ENCODE peak calls at places on chromosome 18, in eight cellular contexts. One of them, this sample, is unnamed.

GRCh38 chr18:24837065-24837464 is 376.6 kb downstream of the HRH4 start:
- DNase-seq in bronchial epithelial cell: peak; percentile 4
- DNase-seq in AG10803: peak; percentile 92
- DNase-seq in endodermal cell: no peak
- DNase-seq in Peyer's patch: no peak
- DNase-seq in fibroblast of pulmonary artery: no peak
- DNase-seq in cardiac fibroblast: no peak
- DNase-seq in thoracic aorta: no peak
- DNase-seq in this sample: no peak

GRCh38 chr18:10449396-10449795 is 5.0 kb upstream of the APCDD1 start:
- DNase-seq in bronchial epithelial cell: no peak
- DNase-seq in AG10803: no peak
- DNase-seq in endodermal cell: no peak
- DNase-seq in Peyer's patch: no peak
- DNase-seq in fibroblast of pulmonary artery: no peak
- DNase-seq in cardiac fibroblast: no peak
- DNase-seq in thoracic aorta: no peak
- DNase-seq in this sample: no peak

GRCh38 chr18:72830109-72830508 is 37.7 kb downstream of the NETO1 start:
- DNase-seq in bronchial epithelial cell: no peak
- DNase-seq in AG10803: peak; percentile 1
- DNase-seq in endodermal cell: peak; percentile 91
- DNase-seq in Peyer's patch: no peak
- DNase-seq in fibroblast of pulmonary artery: peak; percentile 1
- DNase-seq in cardiac fibroblast: no peak
- DNase-seq in thoracic aorta: no peak
- DNase-seq in this sample: no peak

GRCh38 chr18:38909972-38910371 is 1344.4 kb upstream of the CELF4 start:
- DNase-seq in bronchial epithelial cell: peak; percentile 56
- DNase-seq in AG10803: no peak
- DNase-seq in endodermal cell: no peak
- DNase-seq in Peyer's patch: no peak
- DNase-seq in fibroblast of pulmonary artery: no peak
- DNase-seq in cardiac fibroblast: no peak
- DNase-seq in thoracic aorta: no peak
- DNase-seq in this sample: no peak

GRCh38 chr18:29531746-29532145 is 1354.8 kb upstream of the CDH2 start:
- DNase-seq in bronchial epithelial cell: no peak
- DNase-seq in AG10803: no peak
- DNase-seq in endodermal cell: no peak
- DNase-seq in Peyer's patch: no peak
- DNase-seq in fibroblast of pulmonary artery: no peak
- DNase-seq in cardiac fibroblast: peak; percentile 11
- DNase-seq in thoracic aorta: no peak
- DNase-seq in this sample: no peak

GRCh38 chr18:49874238-49874637 is 60.9 kb upstream of the ACAA2 start:
- DNase-seq in bronchial epithelial cell: peak; percentile 92
- DNase-seq in AG10803: no peak
- DNase-seq in endodermal cell: no peak
- DNase-seq in Peyer's patch: no peak
- DNase-seq in fibroblast of pulmonary artery: no peak
- DNase-seq in cardiac fibroblast: no peak
- DNase-seq in thoracic aorta: no peak
- DNase-seq in this sample: no peak

GRCh38 chr18:36321636-36322407 is 24.3 kb downstream of the FHOD3 start:
- DNase-seq in bronchial epithelial cell: peak; percentile 70
- DNase-seq in AG10803: peak; percentile 46
- DNase-seq in endodermal cell: peak; percentile 39
- DNase-seq in Peyer's patch: no peak
- DNase-seq in fibroblast of pulmonary artery: peak; percentile 60
- DNase-seq in cardiac fibroblast: peak; percentile 71
- DNase-seq in thoracic aorta: no peak
- DNase-seq in this sample: no peak

GRCh38 chr18:961644-962355 is 57.1 kb downstream of the ADCYAP1 start:
- DNase-seq in bronchial epithelial cell: peak; percentile 27
- DNase-seq in AG10803: peak; percentile 45
- DNase-seq in endodermal cell: peak; percentile 84
- DNase-seq in Peyer's patch: no peak
- DNase-seq in fibroblast of pulmonary artery: peak; percentile 74
- DNase-seq in cardiac fibroblast: peak; percentile 65
- DNase-seq in thoracic aorta: no peak
- DNase-seq in this sample: no peak

GRCh38 chr18:61435064-61435652 is 101.9 kb downstream of the CDH20 start:
- DNase-seq in bronchial epithelial cell: peak; percentile 18
- DNase-seq in AG10803: peak; percentile 8
- DNase-seq in endodermal cell: peak; percentile 55
- DNase-seq in Peyer's patch: no peak
- DNase-seq in fibroblast of pulmonary artery: peak; percentile 11
- DNase-seq in cardiac fibroblast: peak; percentile 33
- DNase-seq in thoracic aorta: no peak
- DNase-seq in this sample: no peak

GRCh38 chr18:60277855-60278480 is 94.6 kb downstream of the MC4R start:
- DNase-seq in bronchial epithelial cell: peak; percentile 40
- DNase-seq in AG10803: peak; percentile 13
- DNase-seq in endodermal cell: no peak
- DNase-seq in Peyer's patch: no peak
- DNase-seq in fibroblast of pulmonary artery: peak; percentile 62
- DNase-seq in cardiac fibroblast: peak; percentile 17
- DNase-seq in thoracic aorta: no peak
- DNase-seq in this sample: no peak

GRCh38 chr18:67926929-67927864 is 410.7 kb upstream of the DSEL start:
- DNase-seq in bronchial epithelial cell: no peak
- DNase-seq in AG10803: peak; percentile 55
- DNase-seq in endodermal cell: no peak
- DNase-seq in Peyer's patch: no peak
- DNase-seq in fibroblast of pulmonary artery: no peak
- DNase-seq in cardiac fibroblast: no peak
- DNase-seq in thoracic aorta: no peak
- DNase-seq in this sample: no peak

GRCh38 chr18:46569211-46569610 is 87.8 kb downstream of the LOXHD1 start:
- DNase-seq in bronchial epithelial cell: no peak
- DNase-seq in AG10803: no peak
- DNase-seq in endodermal cell: no peak
- DNase-seq in Peyer's patch: no peak
- DNase-seq in fibroblast of pulmonary artery: no peak
- DNase-seq in cardiac fibroblast: no peak
- DNase-seq in thoracic aorta: no peak
- DNase-seq in this sample: no peak

GRCh38 chr18:41771971-41772370 is 183.1 kb upstream of the PIK3C3 start:
- DNase-seq in bronchial epithelial cell: no peak
- DNase-seq in AG10803: no peak
- DNase-seq in endodermal cell: no peak
- DNase-seq in Peyer's patch: no peak
- DNase-seq in fibroblast of pulmonary artery: no peak
- DNase-seq in cardiac fibroblast: no peak
- DNase-seq in thoracic aorta: no peak
- DNase-seq in this sample: no peak

GRCh38 chr18:2961828-2962227 is 51.1 kb downstream of the LPIN2 start:
- DNase-seq in bronchial epithelial cell: no peak
- DNase-seq in AG10803: peak; percentile 62
- DNase-seq in endodermal cell: no peak
- DNase-seq in Peyer's patch: peak; percentile 51
- DNase-seq in fibroblast of pulmonary artery: no peak
- DNase-seq in cardiac fibroblast: peak; percentile 16
- DNase-seq in thoracic aorta: no peak
- DNase-seq in this sample: no peak

GRCh38 chr18:62485684-62486083 is 37.1 kb upstream of the ZCCHC2 start:
- DNase-seq in bronchial epithelial cell: peak; percentile 98
- DNase-seq in AG10803: peak; percentile 62
- DNase-seq in endodermal cell: no peak
- DNase-seq in Peyer's patch: no peak
- DNase-seq in fibroblast of pulmonary artery: peak; percentile 83
- DNase-seq in cardiac fibroblast: peak; percentile 90
- DNase-seq in thoracic aorta: no peak
- DNase-seq in this sample: no peak

GRCh38 chr18:61596296-61596695 is 263.1 kb downstream of the CDH20 start:
- DNase-seq in bronchial epithelial cell: no peak
- DNase-seq in AG10803: peak; percentile 84
- DNase-seq in endodermal cell: no peak
- DNase-seq in Peyer's patch: no peak
- DNase-seq in fibroblast of pulmonary artery: peak; percentile 59
- DNase-seq in cardiac fibroblast: peak; percentile 66
- DNase-seq in thoracic aorta: no peak
- DNase-seq in this sample: no peak

GRCh38 chr18:51523671-51524070 is 326.2 kb upstream of the MEX3C start:
- DNase-seq in bronchial epithelial cell: peak; percentile 59
- DNase-seq in AG10803: no peak
- DNase-seq in endodermal cell: no peak
- DNase-seq in Peyer's patch: no peak
- DNase-seq in fibroblast of pulmonary artery: no peak
- DNase-seq in cardiac fibroblast: no peak
- DNase-seq in thoracic aorta: no peak
- DNase-seq in this sample: no peak

GRCh38 chr18:32576296-32576916 is 105.7 kb upstream of the GAREM1 start:
- DNase-seq in bronchial epithelial cell: peak; percentile 9
- DNase-seq in AG10803: no peak
- DNase-seq in endodermal cell: peak; percentile 74
- DNase-seq in Peyer's patch: no peak
- DNase-seq in fibroblast of pulmonary artery: peak; percentile 36
- DNase-seq in cardiac fibroblast: peak; percentile 6
- DNase-seq in thoracic aorta: no peak
- DNase-seq in this sample: no peak
- TF ChIP-seq CTCF in bronchial epithelial cell: peak; percentile 16
- TF ChIP-seq CTCF in AG10803: peak; percentile 31
- TF ChIP-seq CTCF in endodermal cell: peak; percentile 83
- TF ChIP-seq CTCF in Peyer's patch: no peak
- TF ChIP-seq CTCF in fibroblast of pulmonary artery: peak; percentile 50
- TF ChIP-seq CTCF in cardiac fibroblast: peak; percentile 33
- TF ChIP-seq CTCF in thoracic aorta: peak; percentile 16
- TF ChIP-seq CTCF in this sample: peak; percentile 36

GRCh38 chr18:79199691-79200374 is 130.6 kb downstream of the ATP9B start:
- DNase-seq in bronchial epithelial cell: peak; percentile 55
- DNase-seq in AG10803: peak; percentile 60
- DNase-seq in endodermal cell: no peak
- DNase-seq in Peyer's patch: no peak
- DNase-seq in fibroblast of pulmonary artery: peak; percentile 46
- DNase-seq in cardiac fibroblast: peak; percentile 12
- DNase-seq in thoracic aorta: no peak
- DNase-seq in this sample: no peak
- TF ChIP-seq CTCF in bronchial epithelial cell: no peak
- TF ChIP-seq CTCF in AG10803: peak; percentile 39
- TF ChIP-seq CTCF in endodermal cell: no peak
- TF ChIP-seq CTCF in Peyer's patch: no peak
- TF ChIP-seq CTCF in fibroblast of pulmonary artery: no peak
- TF ChIP-seq CTCF in cardiac fibroblast: no peak
- TF ChIP-seq CTCF in thoracic aorta: no peak
- TF ChIP-seq CTCF in this sample: no peak

DNA sequence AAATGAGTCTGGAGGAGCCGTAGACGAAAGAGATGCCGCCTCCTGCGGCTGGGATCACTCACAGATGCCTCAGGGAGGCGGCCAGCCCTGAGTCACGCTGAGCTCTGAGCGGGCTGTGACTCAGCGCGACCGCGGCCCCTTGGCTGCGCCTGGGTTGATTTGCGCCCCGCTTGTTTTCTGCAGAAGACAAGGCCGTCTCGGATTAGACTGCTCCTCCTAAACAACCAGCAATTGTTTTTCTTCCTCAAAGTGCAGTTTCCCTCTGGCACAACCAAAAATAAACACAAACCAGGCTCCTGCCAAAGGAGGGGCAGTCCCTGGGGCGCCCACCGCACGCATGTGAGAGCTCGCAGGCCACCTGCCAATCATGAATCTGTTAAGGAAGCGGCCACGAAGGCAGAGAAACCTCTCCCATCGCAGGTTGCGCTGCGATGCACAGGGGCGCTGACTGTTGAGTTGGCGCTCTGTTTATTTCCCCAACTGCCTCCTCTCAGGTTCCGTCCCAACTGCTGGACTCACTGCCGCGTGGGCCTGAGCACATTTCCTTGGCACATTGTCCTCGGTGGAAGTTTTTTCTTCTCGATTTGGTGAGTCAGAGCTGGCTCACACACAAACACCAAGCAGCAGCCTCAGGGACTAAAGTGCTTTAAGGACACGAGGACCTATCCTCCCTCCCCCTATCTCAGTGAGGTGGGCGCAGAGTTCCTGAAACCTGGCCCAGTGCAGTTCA is 85.2 kb upstream of the NDUFV2 start:
- DNase-seq in bronchial epithelial cell: peak; percentile 89
- DNase-seq in AG10803: peak; percentile 89
- DNase-seq in endodermal cell: peak; percentile 90
- DNase-seq in Peyer's patch: peak; percentile 38
- DNase-seq in fibroblast of pulmonary artery: peak; percentile 88
- DNase-seq in cardiac fibroblast: peak; percentile 95
- DNase-seq in thoracic aorta: peak; percentile 35
- DNase-seq in this sample: peak; percentile 93
- TF ChIP-seq CTCF in bronchial epithelial cell: peak; percentile 12
- TF ChIP-seq CTCF in AG10803: no peak
- TF ChIP-seq CTCF in endodermal cell: no peak
- TF ChIP-seq CTCF in Peyer's patch: no peak
- TF ChIP-seq CTCF in fibroblast of pulmonary artery: no peak
- TF ChIP-seq CTCF in cardiac fibroblast: no peak
- TF ChIP-seq CTCF in thoracic aorta: no peak
- TF ChIP-seq CTCF in this sample: no peak

GRCh38 chr18:55775972-55776371 is 188.0 kb upstream of the TCF4 start:
- DNase-seq in bronchial epithelial cell: no peak
- DNase-seq in AG10803: no peak
- DNase-seq in endodermal cell: no peak
- DNase-seq in Peyer's patch: no peak
- DNase-seq in fibroblast of pulmonary artery: no peak
- DNase-seq in cardiac fibroblast: no peak
- DNase-seq in thoracic aorta: no peak
- DNase-seq in this sample: no peak
- TF ChIP-seq CTCF in bronchial epithelial cell: no peak
- TF ChIP-seq CTCF in AG10803: peak; percentile 31
- TF ChIP-seq CTCF in endodermal cell: peak; percentile 61
- TF ChIP-seq CTCF in Peyer's patch: no peak
- TF ChIP-seq CTCF in fibroblast of pulmonary artery: peak; percentile 16
- TF ChIP-seq CTCF in cardiac fibroblast: no peak
- TF ChIP-seq CTCF in thoracic aorta: no peak
- TF ChIP-seq CTCF in this sample: peak; percentile 29